ENCODE peak calls at places on chromosomes 5 and 9, in eight cellular contexts. K is stomach, V is endothelial cell of umbilical vein, B is spleen, W is H1, S is K562, F is breast epithelium, A is SK-N-MC. M is an unnamed sample.

GRCh38 chr5:154287136-154287535 is 96.6 kb downstream of the GALNT10 start:
- DNase-seq in W (peak), A (no peak), B (no peak), F (no peak), K (peak), V (peak), S (no peak), M (no peak)

GRCh38 chr9:112112519-112112918 is 62.6 kb downstream of the SUSD1 start:
- DNase-seq in B (no peak), A (no peak), S (no peak), W (no peak), F (no peak), K (no peak), V (peak), M (no peak)

GRCh38 chr5:95857185-95857945 is 34.8 kb upstream of the GLRX start:
- DNase-seq in S (peak), K (peak), A (no peak), F (peak), W (no peak), B (no peak), V (peak), M (no peak)

GRCh38 chr5:158382473-158382872 is 523.5 kb upstream of the CLINT1 start:
- DNase-seq in B (no peak), A (no peak), V (peak), F (no peak), S (peak), W (peak), K (no peak), M (peak)

GRCh38 chr5:38757451-38758245 is 88.2 kb upstream of the OSMR start:
- DNase-seq in K (no peak), W (no peak), V (no peak), B (no peak), S (no peak), F (no peak), A (no peak), M (no peak)

GRCh38 chr5:28505121-28505520 is 1466.7 kb upstream of the CDH9 start:
- DNase-seq in K (no peak), F (no peak), B (no peak), V (no peak), A (no peak), S (no peak), W (no peak), M (no peak)

GRCh38 chr5:74040065-74040551 is 414.1 kb downstream of the ARHGEF28 start:
- DNase-seq in W (no peak), F (no peak), K (no peak), A (no peak), B (no peak), S (no peak), V (no peak), M (no peak)

GRCh38 chr5:109486200-109486804 is 76.5 kb upstream of the PJA2 start:
- DNase-seq in S (no peak), K (no peak), W (no peak), F (no peak), B (no peak), V (no peak), A (no peak), M (no peak)

GRCh38 chr5:73519531-73520283 is 21.5 kb downstream of the BTF3 start:
- DNase-seq in B (no peak), K (peak), W (peak), V (peak), F (no peak), S (peak), A (peak), M (no peak)

GRCh38 chr9:84711936-84712335 is 42.4 kb downstream of the NTRK2 start:
- DNase-seq in S (no peak), A (no peak), W (no peak), K (no peak), B (no peak), V (no peak), F (peak), M (peak)

GRCh38 chr5:125786021-125786420 is 637.2 kb upstream of the GRAMD2B start:
- DNase-seq in A (no peak), F (no peak), S (no peak), K (no peak), W (no peak), V (no peak), B (no peak), M (no peak)

GRCh38 chr9:19174127-19174921 is 47.0 kb upstream of the PLIN2 start:
- DNase-seq in W (no peak), A (no peak), V (peak), F (no peak), B (no peak), S (peak), K (peak), M (peak)

DNA sequence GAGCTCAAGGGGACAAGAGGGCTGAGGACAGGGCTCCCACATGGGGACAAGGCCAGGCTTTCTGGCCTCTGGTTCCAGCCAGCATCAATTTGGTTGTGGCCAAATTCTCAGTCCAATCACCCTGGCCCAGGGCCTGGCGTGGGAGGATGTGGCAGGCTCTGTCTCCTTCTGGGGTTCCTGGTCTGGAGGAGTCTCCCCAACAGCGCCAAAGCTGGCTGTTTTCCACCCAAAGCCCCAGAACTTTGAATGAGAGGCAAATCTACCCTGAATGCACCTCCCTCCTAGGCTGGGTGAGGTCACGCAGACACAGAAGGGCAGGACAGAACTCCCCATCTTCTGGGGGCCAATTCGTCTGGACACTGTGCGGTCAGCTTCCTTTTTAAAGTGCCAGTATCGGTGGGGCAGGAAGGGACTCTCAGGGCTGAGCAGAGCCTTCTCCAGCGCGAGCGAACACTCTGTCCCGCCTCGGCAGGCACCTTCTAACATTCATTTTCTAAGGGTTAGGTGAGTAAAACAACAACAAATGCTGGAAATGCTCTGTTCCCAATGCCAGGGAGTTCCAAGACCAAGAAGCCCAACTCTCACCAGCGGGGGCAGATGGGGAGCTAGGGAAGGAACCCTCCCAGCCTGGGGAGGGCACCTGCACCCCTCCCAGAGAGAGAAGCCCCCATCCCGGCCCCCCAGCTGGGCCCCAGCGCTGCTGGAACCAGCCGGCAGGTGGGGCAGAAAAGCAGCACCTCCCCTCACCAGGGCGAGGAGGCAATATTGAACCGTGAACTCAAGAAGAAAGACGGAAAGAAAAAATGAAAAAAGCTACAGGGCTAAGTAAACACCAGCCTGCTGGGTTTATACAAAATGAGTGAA is 3.6 kb upstream of the DPM2 start:
- DNase-seq in K (no peak), W (no peak), A (no peak), V (no peak), B (no peak), F (no peak), S (peak), M (no peak)
- H3K27ac ChIP-seq in K (no peak), W (no peak), A (peak), V (no peak), B (no peak), F (peak), S (peak), M (no peak)

DNA sequence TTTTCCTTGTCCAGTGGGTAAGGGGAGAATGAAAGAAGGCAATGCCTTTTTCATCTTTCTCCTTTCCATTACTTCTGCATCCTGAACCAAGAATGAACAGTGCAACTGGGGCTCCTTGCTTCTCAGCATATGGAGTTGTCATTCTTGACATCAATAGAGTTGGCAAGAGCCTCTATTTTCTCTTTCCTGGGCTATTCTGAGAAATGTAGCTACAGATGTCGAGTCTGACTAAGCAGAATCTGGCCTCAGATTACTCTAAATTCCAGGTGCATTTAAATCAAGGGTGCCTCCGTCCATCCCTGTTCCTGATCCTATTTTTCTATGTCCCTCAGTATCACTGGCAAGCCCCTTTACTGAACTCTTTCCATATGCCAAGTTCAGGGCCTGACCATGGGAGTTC is 244.8 kb downstream of the GLIS3 start:
- DNase-seq in V (no peak), S (no peak), B (no peak), F (no peak), K (no peak), W (no peak), A (no peak), M (no peak)
- TF ChIP-seq POLR2AphosphoS5 in V (no peak), S (no peak), B (no peak), F (no peak), K (no peak), W (no peak), A (no peak), M (no peak)

GRCh38 chr5:179275941-179276837 is 69.1 kb downstream of the ADAMTS2 start:
- DNase-seq in V (no peak), S (peak), A (no peak), W (no peak), F (no peak), K (peak), B (no peak), M (no peak)
- H3K27ac ChIP-seq in V (no peak), S (no peak), A (no peak), W (no peak), F (peak), K (peak), B (peak), M (no peak)

GRCh38 chr5:111755264-111755941 is 1.6 kb downstream of the NREP start:
- DNase-seq in V (no peak), F (no peak), S (no peak), B (no peak), A (no peak), W (no peak), K (no peak), M (no peak)

GRCh38 chr5:111754190-111754589 is 2.8 kb downstream of the NREP start:
- DNase-seq in S (no peak), B (no peak), K (no peak), W (no peak), A (no peak), F (no peak), V (no peak), M (no peak)

GRCh38 chr5:111757582-111758283 is 739 bp upstream of the NREP start:
- DNase-seq in W (no peak), F (peak), B (peak), A (no peak), S (peak), K (peak), V (peak), M (peak)

GRCh38 chr5:111756701-111757581 is at the start of gene NREP:
- DNase-seq in F (peak), K (peak), S (peak), W (no peak), B (peak), V (peak), A (peak), M (peak)

DNA sequence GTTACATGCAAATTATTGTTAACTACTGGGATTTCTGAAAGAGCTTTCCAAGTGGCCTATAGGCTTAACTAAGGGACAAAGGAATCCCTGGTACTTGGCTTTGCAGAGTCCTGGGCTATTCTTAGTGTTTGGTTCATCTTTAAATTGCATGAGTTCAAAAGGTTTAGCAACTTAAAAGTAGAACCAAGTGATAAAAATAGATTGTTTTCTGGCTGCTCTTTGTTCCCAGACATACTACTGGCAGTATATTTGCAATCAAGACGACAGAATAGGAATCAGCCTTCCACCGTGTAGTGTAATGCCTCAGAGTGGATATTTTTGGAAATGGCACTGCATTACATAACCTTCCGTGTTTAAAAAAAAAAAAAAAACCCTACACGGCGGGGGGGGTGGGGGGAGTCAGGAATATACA is 1.0 kb downstream of the NREP start:
- DNase-seq in K (no peak), B (no peak), W (no peak), S (no peak), F (no peak), A (no peak), V (peak), M (no peak)
- TF ChIP-seq POLR2AphosphoS5 in K (no peak), B (no peak), W (no peak), S (no peak), F (no peak), A (no peak), V (no peak), M (no peak)

GRCh38 chr9:35792826-35793225 is 1.4 kb downstream of the NPR2 start:
- DNase-seq in S (no peak), F (no peak), V (no peak), K (no peak), W (no peak), B (no peak), A (no peak), M (no peak)

GRCh38 chr9:35790385-35791291 is 753 bp upstream of the NPR2 start:
- DNase-seq in F (peak), A (no peak), K (peak), B (no peak), S (peak), V (peak), W (no peak), M (peak)

GRCh38 chr9:35790025-35790384 is 1.4 kb upstream of the NPR2 start:
- DNase-seq in A (no peak), B (no peak), K (no peak), S (no peak), F (no peak), V (no peak), W (no peak), M (no peak)

GRCh38 chr9:35792044-35792813 is 838 bp downstream of the NPR2 start:
- DNase-seq in K (no peak), B (no peak), S (no peak), V (no peak), W (no peak), A (no peak), F (no peak), M (no peak)

DNA sequence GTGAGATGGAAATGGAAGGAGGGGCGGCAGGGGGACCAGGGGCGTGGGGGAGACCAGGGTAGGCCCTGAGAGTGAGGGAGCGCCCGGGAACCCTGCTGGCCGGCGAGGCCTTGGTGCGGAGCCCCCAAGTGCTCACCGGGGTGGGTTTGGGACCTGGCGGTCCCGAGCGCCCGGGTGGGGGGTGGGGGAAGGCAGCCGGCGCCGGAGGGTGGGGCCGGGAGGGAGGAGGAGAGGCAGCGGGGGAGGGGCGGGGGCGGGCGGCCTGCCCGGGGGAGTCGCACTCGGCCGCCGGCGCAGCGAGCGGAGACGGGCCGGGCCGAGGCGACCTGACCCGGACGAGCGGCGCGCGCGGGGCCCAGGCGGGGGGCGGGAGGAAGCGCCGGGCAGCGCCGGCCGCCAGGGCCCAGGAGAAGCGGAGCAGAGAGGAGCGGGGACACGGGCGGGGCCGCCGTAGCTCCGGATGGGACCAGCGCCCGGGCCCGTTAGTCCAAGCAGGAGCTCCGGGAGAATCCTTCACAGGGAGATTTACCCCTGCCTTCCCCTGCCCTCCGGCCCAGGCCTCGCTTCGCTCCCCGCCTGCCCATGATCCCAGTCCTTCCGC is at the start of gene NPR2:
- DNase-seq in B (no peak), S (no peak), F (no peak), A (no peak), K (no peak), W (no peak), V (peak), M (no peak)
- H3K27ac ChIP-seq in B (no peak), S (no peak), F (peak), A (no peak), K (peak), W (no peak), V (peak), M (no peak)

GRCh38 chr5:141692919-141693848 is 11.2 kb upstream of the ARAP3 start:
- DNase-seq in S (peak), B (no peak), W (no peak), V (no peak), F (no peak), A (no peak), K (no peak), M (no peak)
- TF ChIP-seq POLR2AphosphoS5 in S (peak), B (no peak), W (no peak), V (no peak), F (no peak), A (no peak), K (no peak), M (no peak)

M was measured in HL-60.